ENCODE peak calls at places on chromosomes 2 and 18, in nine cellular contexts. L is cardiac muscle cell; O is activated CD4-positive, CD25-positive, alpha-beta regulatory T cell treated with anti-CD3 and anti-CD28 coated beads, Interleukin-2, amount 50 U/mL, for 72 hours; C is upper lobe of right lung; N is activated T-helper 1 cell treated with anti-CD3 and anti-CD28 coated beads, Interleukin-2, amount 50 U/mL, for 16 hours; P is neural crest cell; Y is activated CD8-positive, alpha-beta memory T cell treated with anti-CD3 and anti-CD28 coated beads, Interleukin-2, amount 50 U/mL, for 48 hours; M is Peyer's patch; F is activated naive CD4-positive, alpha-beta T cell. G is an unnamed sample.

GRCh38 chr2:64612575-64613195 is 41.0 kb downstream of the SERTAD2 start:
- DNase-seq in L (no peak), O (no peak), C (no peak), N (no peak), P (no peak), Y (no peak), M (no peak), F (no peak), G (no peak)

GRCh38 chr2:150528861-150529801 is 41.7 kb upstream of the RND3 start:
- DNase-seq in L (peak), O (no peak), C (no peak), N (no peak), P (no peak), Y (no peak), M (no peak), F (no peak), G (no peak)

GRCh38 chr2:26598336-26599006 is 42.7 kb downstream of the CIB4 start:
- DNase-seq in L (no peak), O (peak), C (peak), N (no peak), P (no peak), Y (peak), M (peak), F (no peak), G (no peak)

GRCh38 chr2:238843476-238843875 is 4.4 kb upstream of the TWIST2 start:
- DNase-seq in L (no peak), O (no peak), C (no peak), N (no peak), P (no peak), Y (no peak), M (no peak), F (no peak), G (no peak)

GRCh38 chr2:36756438-36756837 is 59.9 kb downstream of the VIT start:
- DNase-seq in L (peak), O (no peak), C (no peak), N (no peak), P (no peak), Y (no peak), M (no peak), F (no peak), G (no peak)

GRCh38 chr2:186629245-186629996 is 39.6 kb downstream of the ITGAV start:
- DNase-seq in L (no peak), O (no peak), C (no peak), N (no peak), P (no peak), Y (no peak), M (no peak), F (no peak), G (no peak)

GRCh38 chr2:59277656-59278055 is 1036.5 kb upstream of the FANCL start:
- DNase-seq in L (peak), O (no peak), C (no peak), N (no peak), P (no peak), Y (no peak), M (no peak), F (no peak), G (no peak)

GRCh38 chr18:9631814-9632496 is 17.6 kb upstream of the PPP4R1 start:
- DNase-seq in L (peak), O (no peak), C (no peak), N (no peak), P (no peak), Y (no peak), M (no peak), F (no peak), G (no peak)

GRCh38 chr2:143345887-143346612 is 216.8 kb downstream of the ARHGAP15 start:
- DNase-seq in L (no peak), O (no peak), C (no peak), N (no peak), P (no peak), Y (no peak), M (no peak), F (no peak), G (no peak)

GRCh38 chr18:48719388-48719787 is 180.6 kb downstream of the CTIF start:
- DNase-seq in L (no peak), O (no peak), C (no peak), N (no peak), P (no peak), Y (no peak), M (no peak), F (no peak), G (no peak)

GRCh38 chr2:142689206-142689605 is 188.3 kb upstream of the KYNU start:
- DNase-seq in L (no peak), O (no peak), C (no peak), N (no peak), P (no peak), Y (no peak), M (no peak), F (no peak), G (no peak)

GRCh38 chr2:166335284-166335683 is 40.5 kb downstream of the SCN9A start:
- DNase-seq in L (peak), O (no peak), C (no peak), N (no peak), P (no peak), Y (no peak), M (no peak), F (no peak), G (no peak)

GRCh38 chr18:74219056-74219455 is 70.7 kb downstream of the TIMM21 start:
- DNase-seq in L (peak), O (no peak), C (no peak), N (no peak), P (no peak), Y (no peak), M (no peak), F (no peak), G (no peak)

GRCh38 chr2:160241251-160242137 is 41.4 kb upstream of the ITGB6 start:
- DNase-seq in L (peak), O (no peak), C (peak), N (no peak), P (no peak), Y (no peak), M (peak), F (no peak), G (no peak)

GRCh38 chr18:22311301-22311700 is 106.4 kb downstream of the CTAGE1 start:
- DNase-seq in L (peak), O (no peak), C (no peak), N (no peak), P (no peak), Y (no peak), M (no peak), F (no peak), G (no peak)

GRCh38 chr18:10530852-10531251 is 5.0 kb downstream of the NAPG start:
- DNase-seq in L (no peak), O (peak), C (no peak), N (no peak), P (no peak), Y (no peak), M (no peak), F (no peak), G (no peak)